ENCODE peak calls at places on chromosome 3, in four cellular contexts. S is neural progenitor cell, M is kidney, R is RWPE1. A is an unnamed sample.

GRCh38 chr3:150213577-150213976 is 194.5 kb upstream of the TSC22D2 start:
- DNase-seq in S (no peak), R (no peak), M (no peak), A (no peak)

GRCh38 chr3:111947179-111947727 is 31.6 kb upstream of the ABHD10 start:
- DNase-seq in S (no peak), M (no peak), R (no peak), A (no peak)

GRCh38 chr3:27507111-27507510 is 22.9 kb upstream of the SLC4A7 start:
- DNase-seq in S (no peak), M (no peak), R (no peak), A (no peak)

GRCh38 chr3:66407281-66408218 is 93.3 kb downstream of the LRIG1 start:
- DNase-seq in S (peak), M (peak), R (peak), A (no peak)

GRCh38 chr3:30199096-30199734 is 407.2 kb upstream of the TGFBR2 start:
- DNase-seq in R (peak), M (peak), S (peak), A (no peak)

GRCh38 chr3:46902188-46902631 is 24.7 kb downstream of the PTH1R start:
- DNase-seq in M (peak), S (no peak), R (no peak), A (peak)

GRCh38 chr3:35679409-35680080 is 40.2 kb downstream of the ARPP21 start:
- DNase-seq in M (no peak), S (no peak), R (no peak), A (no peak)

GRCh38 chr3:10347648-10348403 is 26.9 kb upstream of the SEC13 start:
- DNase-seq in M (peak), R (no peak), S (no peak), A (no peak)

GRCh38 chr3:177724020-177724638 is 526.8 kb upstream of the TBL1XR1 start:
- DNase-seq in S (no peak), M (peak), R (no peak), A (no peak)

GRCh38 chr3:68089572-68089991 is 435.2 kb upstream of the SUCLG2 start:
- DNase-seq in S (no peak), R (no peak), M (no peak), A (no peak)

GRCh38 chr3:44048196-44048924 is 193.3 kb upstream of the TOPAZ1 start:
- DNase-seq in R (no peak), S (no peak), M (no peak), A (no peak)

GRCh38 chr3:46065294-46065705 is 38.0 kb upstream of the XCR1 start:
- DNase-seq in R (peak), M (no peak), S (no peak), A (no peak)

GRCh38 chr3:12994607-12995388 is 78.4 kb downstream of the IQSEC1 start:
- DNase-seq in S (peak), M (peak), R (peak), A (no peak)

GRCh38 chr3:4595709-4596108 is 102.6 kb downstream of the ITPR1 start:
- DNase-seq in R (no peak), M (no peak), S (no peak), A (no peak)

GRCh38 chr3:184160456-184160855 is 5.3 kb downstream of the DVL3 start:
- DNase-seq in S (no peak), R (no peak), M (no peak), A (no peak)

GRCh38 chr3:171703144-171703543 is 107.1 kb downstream of the PLD1 start:
- DNase-seq in S (no peak), M (no peak), R (no peak), A (no peak)

GRCh38 chr3:168847293-168847883 is 751.7 kb upstream of the GOLIM4 start:
- DNase-seq in R (peak), M (no peak), S (peak), A (no peak)

GRCh38 chr3:8506611-8507061 is 5.0 kb downstream of the LMCD1 start:
- DNase-seq in S (no peak), M (no peak), R (no peak), A (no peak)

GRCh38 chr3:39011191-39011736 is 40.5 kb downstream of the SCN11A start:
- DNase-seq in R (no peak), M (no peak), S (no peak), A (no peak)

GRCh38 chr3:190972840-190973270 is 110.4 kb upstream of the GMNC start:
- DNase-seq in R (peak), S (no peak), M (no peak), A (no peak)

GRCh38 chr3:139627759-139628158 is 50.0 kb downstream of the NMNAT3 start:
- DNase-seq in M (no peak), R (no peak), S (no peak), A (no peak)

GRCh38 chr3:167840247-167840646 is 104.7 kb downstream of the SERPINI1 start:
- DNase-seq in R (no peak), M (no peak), S (no peak), A (no peak)

GRCh38 chr3:167839460-167839859 is 103.9 kb downstream of the SERPINI1 start:
- DNase-seq in M (no peak), R (peak), S (no peak), A (no peak)

GRCh38 chr3:167835359-167835758 is 99.8 kb downstream of the SERPINI1 start:
- DNase-seq in M (no peak), S (no peak), R (no peak), A (no peak)

GRCh38 chr3:167835953-167836352 is 100.4 kb downstream of the SERPINI1 start:
- DNase-seq in M (no peak), S (no peak), R (no peak), A (no peak)

GRCh38 chr3:167837430-167837829 is 101.9 kb downstream of the SERPINI1 start:
- DNase-seq in R (no peak), S (no peak), M (no peak), A (no peak)
- TF ChIP-seq CTCF in R (no peak), S (no peak), M (peak), A (peak)

DNA sequence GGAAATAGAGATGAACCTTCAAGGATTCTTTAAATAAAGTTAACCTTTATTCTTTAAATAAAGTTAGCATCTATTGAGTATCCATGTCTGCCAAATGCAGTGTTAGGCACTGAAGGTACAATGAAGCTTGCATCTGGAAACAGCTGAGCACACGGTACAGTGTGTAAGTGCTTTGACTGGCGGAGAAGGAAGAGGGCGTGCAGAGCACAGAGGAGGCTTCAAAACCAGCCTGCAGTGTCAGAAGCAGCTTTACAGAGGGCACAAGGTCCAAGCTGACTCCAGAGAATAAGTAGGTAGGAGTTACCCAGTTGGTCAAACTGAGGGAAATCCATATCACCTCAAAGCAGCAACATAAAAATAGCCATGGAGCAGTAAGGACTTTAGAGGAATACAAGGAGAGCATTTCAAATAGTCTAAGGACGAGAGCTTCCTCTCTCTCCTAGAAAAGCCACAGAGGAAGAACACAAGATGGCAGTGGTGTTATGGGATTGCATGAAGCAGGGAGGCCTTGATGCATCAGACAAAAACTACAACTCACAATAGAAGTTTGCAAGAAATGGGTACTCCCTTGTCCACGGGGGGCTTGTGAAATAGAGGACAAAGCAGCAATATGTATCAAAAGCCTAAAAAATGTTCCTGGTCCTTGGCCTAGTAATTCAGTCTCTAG is 60.3 kb upstream of the PPP2R3A start:
- DNase-seq in S (peak), R (no peak), M (no peak), A (no peak)
- TF ChIP-seq CTCF in S (peak), R (no peak), M (peak), A (peak)

DNA sequence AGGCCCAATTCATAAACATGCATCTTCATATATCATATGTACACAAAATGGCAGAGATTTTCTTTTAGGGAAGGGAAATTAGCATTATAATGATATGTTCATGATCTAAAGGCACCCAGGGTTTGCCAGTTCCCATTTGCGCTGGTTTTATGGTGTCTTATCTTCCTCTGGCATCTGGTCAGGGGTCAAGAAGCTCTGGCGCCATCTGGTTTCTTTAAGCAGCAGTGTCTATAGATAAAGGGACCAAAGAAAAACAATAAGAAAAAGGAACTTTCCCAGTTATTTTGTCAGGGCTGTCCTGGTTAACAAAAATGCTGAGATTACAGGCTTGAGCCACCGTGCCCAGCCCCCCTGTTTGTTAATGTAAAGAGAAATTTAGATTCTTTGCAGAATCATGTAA is 3.3 kb upstream of the DCP1A start:
- DNase-seq in R (no peak), S (peak), M (no peak), A (no peak)
- TF ChIP-seq CTCF in R (peak), S (peak), M (no peak), A (peak)

GRCh38 chr3:52299815-52300611 is 12.4 kb downstream of the GLYCTK start:
- DNase-seq in S (peak), M (no peak), R (no peak), A (no peak)
- TF ChIP-seq CTCF in S (peak), M (peak), R (no peak), A (peak)

GRCh38 chr3:19229086-19229485 is 80.8 kb downstream of the KCNH8 start:
- DNase-seq in S (no peak), M (no peak), R (no peak), A (no peak)
- TF ChIP-seq CTCF in S (no peak), M (no peak), R (no peak), A (no peak)

DNA sequence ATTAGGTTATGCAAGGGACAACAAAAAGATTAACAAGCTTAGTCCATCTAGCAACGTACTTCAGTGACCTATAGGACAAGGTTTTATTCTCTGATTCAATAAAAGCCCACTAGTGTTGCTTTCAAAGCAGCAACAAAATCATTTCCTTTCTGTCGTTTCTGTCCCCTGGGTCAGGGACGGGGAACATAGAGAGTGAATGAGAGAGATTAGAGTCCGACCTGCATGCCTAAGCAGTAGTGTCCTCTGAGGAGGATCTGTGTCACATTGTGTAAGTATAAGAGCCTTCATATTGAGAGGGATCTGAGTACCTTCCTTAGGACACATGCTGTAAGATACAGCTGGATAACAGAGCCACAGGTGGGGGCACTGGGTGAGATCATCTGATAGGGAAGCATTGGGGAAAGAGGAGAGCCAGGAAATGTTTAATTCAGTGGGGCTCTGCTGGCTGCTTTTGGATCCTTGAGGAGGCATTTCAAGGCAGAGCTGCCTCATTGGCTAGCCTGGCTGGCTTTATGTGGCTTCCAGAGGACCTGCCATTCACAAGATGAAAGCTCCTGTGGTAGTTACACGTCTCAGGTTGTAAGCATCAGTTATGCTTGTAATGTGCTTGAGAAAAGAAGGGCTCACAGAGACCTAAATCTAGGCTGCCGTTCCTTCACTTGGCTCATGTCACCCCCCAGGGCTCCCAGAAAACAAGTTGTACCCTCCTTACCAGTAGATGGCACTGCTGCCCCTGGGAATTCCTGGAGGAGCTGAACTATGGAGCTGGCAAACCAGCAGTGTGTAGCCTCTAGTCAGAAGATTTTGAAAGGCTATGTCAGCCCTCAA is 2.7 kb downstream of the TMEM108 start:
- DNase-seq in R (peak), S (peak), M (no peak), A (peak)
- TF ChIP-seq CTCF in R (peak), S (peak), M (peak), A (peak)

DNA sequence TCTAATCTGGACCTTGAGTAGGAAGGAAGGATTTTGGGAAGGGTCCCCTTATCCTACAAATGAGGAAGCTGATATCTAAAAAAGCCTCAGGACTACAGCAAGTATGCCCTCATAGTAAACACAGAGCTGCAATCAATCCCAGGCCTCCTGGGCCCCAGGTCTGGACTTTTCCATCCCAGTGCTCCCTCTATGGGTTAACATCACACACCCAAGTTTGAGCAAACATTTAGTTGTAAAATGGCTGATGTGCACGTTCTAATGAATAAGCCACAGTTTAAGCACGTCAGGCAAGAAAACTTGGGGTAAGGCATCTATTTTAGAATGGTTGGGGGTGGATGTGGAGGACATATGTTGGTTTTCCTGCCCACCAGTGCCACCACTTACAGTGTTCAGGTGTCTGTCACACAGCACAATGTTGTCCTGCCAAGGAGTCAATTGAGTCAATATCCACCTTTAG is 44.3 kb upstream of the UBE2E1 start:
- DNase-seq in R (peak), M (no peak), S (peak), A (no peak)
- TF ChIP-seq CTCF in R (no peak), M (peak), S (peak), A (peak)

GRCh38 chr3:134602440-134602814 is 48.4 kb downstream of the KY start:
- DNase-seq in R (no peak), S (no peak), M (no peak), A (no peak)
- TF ChIP-seq CTCF in R (no peak), S (no peak), M (no peak), A (no peak)